ENCODE peak calls at places on chromosomes 13 and 19, in nine cellular contexts. W, J, G, U, L, D, B, C and E are unnamed samples.

GRCh38 chr19:53013621-53014020 is at the start of gene ERVV-1:
- DNase-seq in W (no peak), J (no peak), G (no peak), U (no peak), L (no peak), D (no peak), B (no peak), C (no peak), E (no peak)

GRCh38 chr13:79686441-79686840 is 205.5 kb downstream of the NDFIP2 start:
- DNase-seq in W (no peak), J (no peak), G (no peak), U (no peak), L (no peak), D (no peak), B (no peak), C (no peak), E (no peak)

GRCh38 chr13:77416666-77417212 is 89.8 kb upstream of the MYCBP2 start:
- DNase-seq in W (no peak), J (no peak), G (no peak), U (no peak), L (no peak), D (no peak), B (no peak), C (no peak), E (no peak)

GRCh38 chr13:34070544-34071303 is 252.8 kb downstream of the RFC3 start:
- DNase-seq in W (no peak), J (no peak), G (no peak), U (no peak), L (no peak), D (no peak), B (no peak), C (no peak), E (no peak)

GRCh38 chr19:43779820-43780219 is 953 bp downstream of the KCNN4 start:
- DNase-seq in W (no peak), J (no peak), G (no peak), U (no peak), L (no peak), D (no peak), B (no peak), C (no peak), E (no peak)

GRCh38 chr19:50741179-50741933 is 18.2 kb downstream of the CLEC11A start:
- DNase-seq in W (no peak), J (no peak), G (no peak), U (no peak), L (no peak), D (no peak), B (peak; percentile 73), C (no peak), E (no peak)

GRCh38 chr13:90321281-90321931 is 1026.1 kb upstream of the MIR17HG start:
- DNase-seq in W (no peak), J (no peak), G (no peak), U (no peak), L (no peak), D (no peak), B (no peak), C (no peak), E (no peak)

GRCh38 chr13:27960362-27961226 is 8.5 kb downstream of the CDX2 start:
- DNase-seq in W (peak; percentile 95), J (peak; percentile 88), G (peak; percentile 35), U (peak; percentile 81), L (peak; percentile 76), D (no peak), B (no peak), C (no peak), E (peak; percentile 93)

GRCh38 chr19:17922138-17922537 is 10.7 kb upstream of the CCDC124 start:
- DNase-seq in W (no peak), J (no peak), G (no peak), U (no peak), L (no peak), D (no peak), B (no peak), C (no peak), E (no peak)

GRCh38 chr13:100044936-100045335 is 44.0 kb upstream of the PCCA start:
- DNase-seq in W (no peak), J (no peak), G (no peak), U (no peak), L (no peak), D (no peak), B (no peak), C (no peak), E (no peak)

GRCh38 chr13:66180806-66181205 is 1049.3 kb downstream of the PCDH9 start:
- DNase-seq in W (no peak), J (no peak), G (no peak), U (no peak), L (no peak), D (no peak), B (no peak), C (no peak), E (no peak)

GRCh38 chr13:32682740-32683139 is 96.5 kb downstream of the PDS5B start:
- DNase-seq in W (no peak), J (no peak), G (no peak), U (no peak), L (no peak), D (no peak), B (no peak), C (no peak), E (no peak)

GRCh38 chr19:48510421-48511268 is 990 bp downstream of the LMTK3 start:
- DNase-seq in W (peak; percentile 94), J (peak; percentile 71), G (peak; percentile 60), U (peak; percentile 67), L (peak; percentile 88), D (peak; percentile 82), B (peak; percentile 43), C (no peak), E (peak; percentile 67)
- TF ChIP-seq POLR2AphosphoS5 in W (no peak), J (no peak), G (no peak), U (peak; percentile 42), L (no peak), D (no peak), B (no peak), C (no peak), E (no peak)

GRCh38 chr19:55350620-55351315 is 3.8 kb downstream of the COX6B2 start:
- DNase-seq in W (no peak), J (no peak), G (no peak), U (no peak), L (no peak), D (no peak), B (no peak), C (peak; percentile 56), E (no peak)

GRCh38 chr19:55347442-55348009 is 7.0 kb downstream of the COX6B2 start:
- DNase-seq in W (no peak), J (no peak), G (no peak), U (no peak), L (no peak), D (no peak), B (no peak), C (peak; percentile 57), E (no peak)

GRCh38 chr19:55345818-55346724 is 6.4 kb downstream of the KMT5C start:
- DNase-seq in W (no peak), J (peak; percentile 72), G (no peak), U (peak; percentile 51), L (no peak), D (no peak), B (no peak), C (peak; percentile 78), E (peak; percentile 84)

GRCh38 chr19:55346725-55347441 is 7.2 kb downstream of the KMT5C start:
- DNase-seq in W (no peak), J (no peak), G (no peak), U (no peak), L (no peak), D (no peak), B (no peak), C (peak; percentile 58), E (peak; percentile 82)

DNA sequence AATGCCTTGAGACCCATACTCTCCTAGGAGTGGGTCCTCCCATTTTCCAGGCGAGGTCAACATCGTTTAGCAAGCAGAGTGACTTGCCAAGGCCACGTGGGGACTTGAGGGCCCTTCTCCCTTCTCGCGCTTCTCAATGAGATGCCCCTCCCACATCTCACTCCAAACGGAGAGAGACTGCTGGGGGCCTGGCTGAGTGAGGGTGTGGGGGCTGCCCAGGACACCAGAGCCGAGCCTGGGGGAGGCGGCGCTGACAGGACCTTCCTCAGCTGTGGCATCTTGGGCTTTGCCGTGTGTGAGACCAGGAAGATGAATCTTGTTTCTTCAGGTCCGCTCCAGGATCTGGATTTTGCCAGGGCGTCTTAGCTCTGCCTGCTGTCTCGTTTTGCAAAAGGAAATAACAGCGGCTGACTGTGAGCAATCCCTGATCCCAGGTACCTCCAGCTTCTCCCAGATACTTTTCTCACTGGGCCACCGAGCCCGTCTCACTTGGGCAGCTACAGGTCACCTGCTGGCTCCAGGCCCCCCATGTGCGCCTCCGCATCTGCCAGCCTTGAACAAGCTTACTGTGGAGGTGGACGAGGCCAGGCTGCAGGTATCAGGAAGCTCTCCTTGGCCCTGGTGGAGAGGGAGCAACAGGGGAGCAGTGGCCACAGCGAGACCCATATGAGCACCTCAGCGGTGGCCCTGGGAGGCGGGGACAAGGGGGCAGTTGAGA is 6.0 kb downstream of the COX6B2 start:
- DNase-seq in W (peak; percentile 74), J (no peak), G (no peak), U (no peak), L (no peak), D (no peak), B (no peak), C (no peak), E (peak; percentile 65)
- TF ChIP-seq POLR2A in W (no peak), J (no peak), G (no peak), U (no peak), L (no peak), D (no peak), B (no peak), C (no peak), E (no peak)

DNA sequence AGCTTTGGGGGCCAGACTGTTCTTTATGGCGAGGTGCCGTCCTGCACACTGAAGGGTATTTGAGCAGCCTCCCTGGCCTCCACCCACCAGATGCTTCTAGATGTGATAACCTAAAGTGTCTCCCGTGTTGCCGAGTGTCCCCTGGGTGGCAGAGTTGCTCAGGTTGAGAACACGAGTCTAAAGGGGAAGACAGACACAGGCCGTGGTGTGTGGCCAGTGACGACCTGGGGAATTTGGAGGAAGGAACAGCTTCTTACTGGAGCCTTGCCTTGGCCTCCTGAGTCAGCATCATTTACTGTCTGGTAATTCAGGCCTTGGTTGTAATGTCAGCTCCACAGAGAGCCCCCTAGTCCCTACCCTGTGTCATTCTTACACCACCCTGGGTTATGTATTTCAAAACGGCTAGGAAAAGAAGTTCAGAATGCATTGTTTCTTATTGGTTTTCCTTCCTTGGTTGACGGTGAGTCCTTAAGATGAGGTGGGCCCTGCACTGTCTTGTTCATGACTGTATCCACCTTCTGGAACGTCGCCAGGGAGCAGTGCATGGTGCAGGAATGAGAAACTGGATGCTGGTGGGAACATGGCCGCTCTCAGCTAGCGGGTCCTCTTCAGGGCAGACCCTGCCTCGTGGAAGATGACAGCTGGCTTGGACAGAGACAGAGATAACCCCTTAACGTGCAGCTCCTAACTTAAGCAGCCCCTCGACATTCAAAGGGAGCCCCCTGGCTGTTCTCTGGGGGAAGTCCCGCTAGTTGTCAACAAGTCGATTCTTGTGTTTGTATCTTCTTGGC is 7.1 kb downstream of the SIN3B start:
- DNase-seq in W (no peak), J (peak; percentile 24), G (peak; percentile 26), U (no peak), L (peak; percentile 81), D (no peak), B (no peak), C (no peak), E (peak; percentile 36)
- TF ChIP-seq CTCF in W (peak; percentile 38), J (no peak), G (no peak), U (no peak), L (no peak), D (no peak), B (peak; percentile 4), C (no peak), E (no peak)

DNA sequence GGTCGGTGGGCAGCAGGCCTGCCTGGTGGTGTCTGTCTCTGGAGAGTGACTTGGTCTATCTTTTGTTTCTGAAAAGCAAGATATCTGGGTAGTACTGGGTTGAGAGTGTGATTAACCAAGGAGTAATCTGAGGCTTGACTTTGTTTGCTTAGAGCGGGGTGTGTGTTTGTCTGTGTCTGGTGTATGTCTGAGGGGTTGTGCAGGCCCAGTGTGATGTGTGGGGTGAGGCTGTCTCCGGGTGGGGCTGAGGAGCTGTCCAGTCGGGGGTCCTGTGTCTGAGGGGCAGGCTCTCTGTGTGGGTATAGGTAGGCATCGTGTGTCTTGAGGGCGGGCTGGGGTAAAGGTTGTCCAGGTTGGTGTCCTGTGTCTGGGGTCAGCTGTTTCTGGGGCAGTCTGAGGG is 11.1 kb upstream of the TIMM50 start:
- DNase-seq in W (no peak), J (no peak), G (no peak), U (no peak), L (no peak), D (no peak), B (no peak), C (no peak), E (no peak)
- TF ChIP-seq POLR2AphosphoS5 in W (no peak), J (no peak), G (no peak), U (no peak), L (no peak), D (no peak), B (no peak), C (no peak), E (no peak)